ENCODE peak calls at places on chromosomes 7 and 10, in six cellular contexts. One of them, this sample, is unnamed.

GRCh38 chr10:4623757-4624420 is 202.1 kb upstream of the AKR1E2 start:
- DNase-seq in HAP-1: no peak
- DNase-seq in AG10803: peak
- DNase-seq in psoas muscle: no peak
- DNase-seq in KBM-7: no peak
- DNase-seq in NT2/D1: no peak
- DNase-seq in this sample: no peak

GRCh38 chr7:44172803-44173424 is 16.3 kb downstream of the GCK start:
- DNase-seq in HAP-1: no peak
- DNase-seq in AG10803: no peak
- DNase-seq in psoas muscle: no peak
- DNase-seq in KBM-7: no peak
- DNase-seq in NT2/D1: no peak
- DNase-seq in this sample: no peak

GRCh38 chr10:32104622-32105509 is 48.6 kb upstream of the KIF5B start:
- DNase-seq in HAP-1: no peak
- DNase-seq in AG10803: peak
- DNase-seq in psoas muscle: no peak
- DNase-seq in KBM-7: no peak
- DNase-seq in NT2/D1: no peak
- DNase-seq in this sample: no peak

GRCh38 chr7:50632561-50633413 is 67.6 kb upstream of the DDC start:
- DNase-seq in HAP-1: peak
- DNase-seq in AG10803: peak
- DNase-seq in psoas muscle: peak
- DNase-seq in KBM-7: peak
- DNase-seq in NT2/D1: peak
- DNase-seq in this sample: no peak

GRCh38 chr7:120991570-120991969 is 3.1 kb downstream of the CPED1 start:
- DNase-seq in HAP-1: no peak
- DNase-seq in AG10803: peak
- DNase-seq in psoas muscle: no peak
- DNase-seq in KBM-7: no peak
- DNase-seq in NT2/D1: no peak
- DNase-seq in this sample: peak

GRCh38 chr7:73342645-73343044 is 14.7 kb downstream of the FKBP6 start:
- DNase-seq in HAP-1: no peak
- DNase-seq in AG10803: peak
- DNase-seq in psoas muscle: no peak
- DNase-seq in KBM-7: no peak
- DNase-seq in NT2/D1: peak
- DNase-seq in this sample: peak

GRCh38 chr10:12908773-12909172 is 92.7 kb downstream of the CCDC3 start:
- DNase-seq in HAP-1: no peak
- DNase-seq in AG10803: no peak
- DNase-seq in psoas muscle: no peak
- DNase-seq in KBM-7: no peak
- DNase-seq in NT2/D1: no peak
- DNase-seq in this sample: no peak

GRCh38 chr10:9137368-9137767 is 1082.9 kb downstream of the GATA3 start:
- DNase-seq in HAP-1: no peak
- DNase-seq in AG10803: no peak
- DNase-seq in psoas muscle: no peak
- DNase-seq in KBM-7: no peak
- DNase-seq in NT2/D1: no peak
- DNase-seq in this sample: no peak

GRCh38 chr10:124989526-124989925 is 47.6 kb downstream of the ZRANB1 start:
- DNase-seq in HAP-1: no peak
- DNase-seq in AG10803: peak
- DNase-seq in psoas muscle: no peak
- DNase-seq in KBM-7: no peak
- DNase-seq in NT2/D1: no peak
- DNase-seq in this sample: no peak

GRCh38 chr7:39413866-39414668 is 152.1 kb upstream of the YAE1 start:
- DNase-seq in HAP-1: peak
- DNase-seq in AG10803: peak
- DNase-seq in psoas muscle: peak
- DNase-seq in KBM-7: peak
- DNase-seq in NT2/D1: peak
- DNase-seq in this sample: no peak

GRCh38 chr10:65394898-65395297 is 1530.9 kb upstream of the LRRTM3 start:
- DNase-seq in HAP-1: no peak
- DNase-seq in AG10803: no peak
- DNase-seq in psoas muscle: no peak
- DNase-seq in KBM-7: no peak
- DNase-seq in NT2/D1: no peak
- DNase-seq in this sample: peak

GRCh38 chr7:135282621-135283295 is 49.1 kb downstream of the STRA8 start:
- DNase-seq in HAP-1: no peak
- DNase-seq in AG10803: peak
- DNase-seq in psoas muscle: no peak
- DNase-seq in KBM-7: no peak
- DNase-seq in NT2/D1: no peak
- DNase-seq in this sample: no peak

GRCh38 chr10:69425513-69426298 is 9.0 kb upstream of the TACR2 start:
- DNase-seq in HAP-1: no peak
- DNase-seq in AG10803: no peak
- DNase-seq in psoas muscle: no peak
- DNase-seq in KBM-7: no peak
- DNase-seq in NT2/D1: no peak
- DNase-seq in this sample: no peak

GRCh38 chr7:74405191-74405898 is 48.4 kb upstream of the GTF2IRD1 start:
- DNase-seq in HAP-1: no peak
- DNase-seq in AG10803: no peak
- DNase-seq in psoas muscle: no peak
- DNase-seq in KBM-7: no peak
- DNase-seq in NT2/D1: peak
- DNase-seq in this sample: no peak

GRCh38 chr10:79127151-79127961 is 58.6 kb downstream of the ZMIZ1 start:
- DNase-seq in HAP-1: no peak
- DNase-seq in AG10803: peak
- DNase-seq in psoas muscle: peak
- DNase-seq in KBM-7: peak
- DNase-seq in NT2/D1: no peak
- DNase-seq in this sample: no peak

GRCh38 chr10:11113156-11113555 is 95.5 kb downstream of the CELF2 start:
- DNase-seq in HAP-1: peak
- DNase-seq in AG10803: no peak
- DNase-seq in psoas muscle: no peak
- DNase-seq in KBM-7: no peak
- DNase-seq in NT2/D1: no peak
- DNase-seq in this sample: no peak